ENCODE peak calls at places on chromosome 3, in four cellular contexts. S is GM12878, W is HepG2, C is K562. F is an unnamed sample.

GRCh38 chr3:174938102-174938501 is 79.0 kb downstream of the NAALADL2 start:
- DNase-seq in S (no peak), W (no peak), C (no peak), F (no peak)

GRCh38 chr3:54575561-54575960 is 352.3 kb downstream of the LRTM1 start:
- DNase-seq in S (no peak), W (no peak), C (peak), F (no peak)

GRCh38 chr3:13590841-13591515 is 42.1 kb downstream of the FBLN2 start:
- DNase-seq in S (no peak), W (no peak), C (no peak), F (no peak)

GRCh38 chr3:185846041-185846440 is 21.2 kb upstream of the IGF2BP2 start:
- DNase-seq in S (no peak), W (no peak), C (peak), F (no peak)

GRCh38 chr3:13148561-13149330 is 75.5 kb upstream of the IQSEC1 start:
- DNase-seq in S (no peak), W (no peak), C (no peak), F (peak)

GRCh38 chr3:148930785-148931184 is 60.6 kb upstream of the GYG1 start:
- DNase-seq in S (no peak), W (no peak), C (no peak), F (no peak)

GRCh38 chr3:161695811-161696210 is 199.2 kb downstream of the OTOL1 start:
- DNase-seq in S (no peak), W (no peak), C (no peak), F (no peak)

GRCh38 chr3:192902481-192903023 is 15.1 kb downstream of the MB21D2 start:
- DNase-seq in S (no peak), W (no peak), C (no peak), F (no peak)

GRCh38 chr3:29515451-29515850 is 234.6 kb downstream of the RBMS3 start:
- DNase-seq in S (peak), W (no peak), C (no peak), F (no peak)

GRCh38 chr3:30222436-30222835 is 384.0 kb upstream of the TGFBR2 start:
- DNase-seq in S (no peak), W (no peak), C (no peak), F (no peak)

GRCh38 chr3:39671600-39671999 is 137.8 kb upstream of the MYRIP start:
- DNase-seq in S (no peak), W (no peak), C (no peak), F (no peak)

GRCh38 chr3:49362579-49362978 is 4.4 kb upstream of the GPX1 start:
- DNase-seq in S (no peak), W (no peak), C (no peak), F (no peak)

GRCh38 chr3:126854666-126855065 is 128.2 kb upstream of the PLXNA1 start:
- DNase-seq in S (no peak), W (no peak), C (no peak), F (no peak)

GRCh38 chr3:83216919-83217594 is 1455.6 kb upstream of the GBE1 start:
- DNase-seq in S (no peak), W (no peak), C (no peak), F (peak)

GRCh38 chr3:84601303-84601702 is 357.5 kb upstream of the CADM2 start:
- DNase-seq in S (no peak), W (peak), C (no peak), F (no peak)

GRCh38 chr3:42476225-42477160 is 25.9 kb upstream of the VIPR1 start:
- DNase-seq in S (no peak), W (no peak), C (peak), F (no peak)

GRCh38 chr3:59235221-59236012 is 185.6 kb upstream of the CFAP20DC start:
- DNase-seq in S (peak), W (no peak), C (no peak), F (no peak)

GRCh38 chr3:113212845-113213375 is 1.6 kb downstream of the BOC start:
- DNase-seq in S (no peak), W (no peak), C (no peak), F (no peak)

GRCh38 chr3:126442849-126443229 is 32.9 kb downstream of the ZXDC start:
- DNase-seq in S (no peak), W (no peak), C (no peak), F (no peak)

GRCh38 chr3:133124511-133124910 is 86.3 kb downstream of the TMEM108 start:
- DNase-seq in S (no peak), W (no peak), C (no peak), F (no peak)

GRCh38 chr3:50483374-50483773 is 20.1 kb downstream of the CACNA2D2 start:
- DNase-seq in S (no peak), W (no peak), C (no peak), F (no peak)

GRCh38 chr3:134650431-134651346 is at the start of gene KY:
- DNase-seq in S (no peak), W (no peak), C (no peak), F (peak)

GRCh38 chr3:131540143-131540542 is 37.4 kb upstream of the MRPL3 start:
- DNase-seq in S (no peak), W (no peak), C (no peak), F (no peak)

GRCh38 chr3:141460097-141460704 is 26.6 kb upstream of the RASA2 start:
- DNase-seq in S (no peak), W (peak), C (peak), F (peak)

GRCh38 chr3:28915711-28916481 is 365.0 kb upstream of the RBMS3 start:
- DNase-seq in S (no peak), W (no peak), C (no peak), F (peak)

GRCh38 chr3:35565048-35565447 is 74.3 kb upstream of the ARPP21 start:
- DNase-seq in S (no peak), W (no peak), C (no peak), F (no peak)

GRCh38 chr3:56855856-56856538 is 54.2 kb upstream of the ARHGEF3 start:
- DNase-seq in S (no peak), W (peak), C (peak), F (peak)

GRCh38 chr3:33170531-33170930 is 48.1 kb downstream of the SUSD5 start:
- DNase-seq in S (no peak), W (no peak), C (no peak), F (no peak)

GRCh38 chr3:33165372-33165771 is 51.6 kb downstream of the CRTAP start:
- DNase-seq in S (no peak), W (no peak), C (no peak), F (no peak)

GRCh38 chr3:33166095-33166494 is 52.3 kb downstream of the CRTAP start:
- DNase-seq in S (no peak), W (no peak), C (no peak), F (no peak)

GRCh38 chr3:33167716-33168339 is 50.8 kb downstream of the SUSD5 start:
- DNase-seq in S (no peak), W (no peak), C (peak), F (no peak)

GRCh38 chr3:33167284-33167683 is 51.3 kb downstream of the SUSD5 start:
- DNase-seq in S (no peak), W (no peak), C (no peak), F (no peak)
- TF ChIP-seq CBFB in S (no peak), W (no peak), C (no peak), F (no peak)

DNA sequence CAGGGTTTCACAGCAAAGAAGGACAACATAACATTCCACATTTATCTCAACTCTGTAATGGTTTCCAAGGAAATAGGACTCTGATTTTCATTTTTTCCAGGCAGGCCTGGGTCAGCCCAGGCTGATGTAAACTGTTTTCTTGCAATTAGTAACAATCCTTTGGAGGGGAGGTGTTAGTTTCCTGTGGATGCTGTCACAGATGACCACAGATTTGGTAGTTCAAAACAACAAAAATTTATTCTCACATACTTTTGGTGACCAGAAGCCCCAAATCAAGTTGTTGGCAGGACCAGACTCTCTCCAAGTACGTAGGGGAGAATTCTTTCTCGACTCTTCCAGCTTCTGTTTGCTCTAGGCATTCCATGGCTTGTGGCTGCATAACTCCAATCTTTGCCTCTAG is 88.0 kb downstream of the EDEM1 start:
- DNase-seq in S (no peak), W (no peak), C (no peak), F (no peak)
- TF ChIP-seq CBFB in S (no peak), W (no peak), C (no peak), F (no peak)

GRCh38 chr3:182565916-182566524 is 227.3 kb upstream of the ATP11B start:
- DNase-seq in S (no peak), W (no peak), C (no peak), F (no peak)

GRCh38 chr3:182568206-182568605 is 225.1 kb upstream of the ATP11B start:
- DNase-seq in S (no peak), W (no peak), C (no peak), F (no peak)

GRCh38 chr3:182570934-182571594 is 222.2 kb upstream of the ATP11B start:
- DNase-seq in S (no peak), W (no peak), C (no peak), F (no peak)

GRCh38 chr3:182568756-182569155 is 224.5 kb upstream of the ATP11B start:
- DNase-seq in S (no peak), W (no peak), C (no peak), F (no peak)

GRCh38 chr3:182567666-182568065 is 225.6 kb upstream of the ATP11B start:
- DNase-seq in S (no peak), W (no peak), C (no peak), F (peak)
- TF ChIP-seq CBFB in S (no peak), W (no peak), C (no peak), F (no peak)

GRCh38 chr3:23406576-23406975 is 203.4 kb downstream of the UBE2E2 start:
- DNase-seq in S (no peak), W (no peak), C (no peak), F (no peak)
- TF ChIP-seq CBFB in S (no peak), W (no peak), C (no peak), F (no peak)